ENCODE peak calls at places on chromosomes 2 and 18, in seven cellular contexts. U is hepatocyte, V is psoas muscle, X is upper lobe of right lung, C is endodermal cell, H is lung, K is mammary epithelial cell. S is an unnamed sample.

GRCh38 chr18:23825978-23826405 is 136.7 kb downstream of the LAMA3 start:
- DNase-seq in U (peak; percentile 62), V (peak; percentile 51), X (no peak), C (no peak), H (peak; percentile 52), K (peak; percentile 93), S (peak; percentile 87)

GRCh38 chr18:45837283-45838070 is 12.0 kb downstream of the SIGLEC15 start:
- DNase-seq in U (peak; percentile 86), V (peak; percentile 44), X (peak; percentile 83), C (peak; percentile 90), H (no peak), K (no peak), S (no peak)

GRCh38 chr2:53104263-53104662 is 663.3 kb upstream of the CHAC2 start:
- DNase-seq in U (peak; percentile 37), V (no peak), X (no peak), C (no peak), H (no peak), K (peak; percentile 77), S (no peak)

GRCh38 chr2:152509772-152510491 is 175.0 kb downstream of the FMNL2 start:
- DNase-seq in U (no peak), V (no peak), X (no peak), C (no peak), H (no peak), K (no peak), S (no peak)

GRCh38 chr2:188238386-188238785 is 53.3 kb upstream of the GULP1 start:
- DNase-seq in U (no peak), V (no peak), X (no peak), C (no peak), H (no peak), K (peak; percentile 0), S (no peak)

GRCh38 chr18:49274188-49274714 is 186.2 kb downstream of the DYM start:
- DNase-seq in U (no peak), V (no peak), X (no peak), C (no peak), H (no peak), K (no peak), S (no peak)

GRCh38 chr2:128457006-128457604 is 138.4 kb upstream of the HS6ST1 start:
- DNase-seq in U (no peak), V (no peak), X (peak; percentile 42), C (peak; percentile 50), H (no peak), K (no peak), S (no peak)

GRCh38 chr2:26913599-26914285 is 56.7 kb upstream of the MAPRE3 start:
- DNase-seq in U (peak; percentile 26), V (no peak), X (no peak), C (peak; percentile 5), H (no peak), K (no peak), S (no peak)

GRCh38 chr18:49898421-49898820 is 85.1 kb upstream of the ACAA2 start:
- DNase-seq in U (peak; percentile 84), V (peak; percentile 24), X (no peak), C (peak; percentile 90), H (peak; percentile 53), K (peak; percentile 52), S (no peak)

GRCh38 chr2:113890253-113891235 is 655 bp downstream of the ACTR3 start:
- DNase-seq in U (peak; percentile 74), V (peak; percentile 39), X (peak; percentile 79), C (peak; percentile 79), H (peak; percentile 66), K (peak; percentile 83), S (peak; percentile 81)

GRCh38 chr18:68438983-68439382 is 275.9 kb downstream of the TMX3 start:
- DNase-seq in U (no peak), V (peak; percentile 12), X (no peak), C (peak; percentile 58), H (no peak), K (peak; percentile 57), S (peak; percentile 61)

GRCh38 chr2:143936758-143937562 is 583.0 kb downstream of the ZEB2 start:
- DNase-seq in U (peak; percentile 64), V (peak; percentile 18), X (peak; percentile 67), C (peak; percentile 87), H (peak; percentile 29), K (peak; percentile 28), S (no peak)

GRCh38 chr18:30406728-30407127 is 635.8 kb downstream of the DSC3 start:
- DNase-seq in U (no peak), V (no peak), X (no peak), C (no peak), H (no peak), K (peak; percentile 35), S (no peak)

GRCh38 chr2:168614291-168615018 is 158.4 kb downstream of the CERS6 start:
- DNase-seq in U (no peak), V (no peak), X (no peak), C (peak; percentile 64), H (no peak), K (peak; percentile 96), S (no peak)

GRCh38 chr18:26717123-26717522 is 148.4 kb downstream of the AQP4 start:
- DNase-seq in U (no peak), V (no peak), X (no peak), C (peak; percentile 63), H (no peak), K (no peak), S (no peak)

GRCh38 chr18:32289480-32290075 is 99.7 kb downstream of the MEP1B start:
- DNase-seq in U (peak; percentile 80), V (no peak), X (no peak), C (peak; percentile 85), H (peak; percentile 50), K (peak; percentile 53), S (no peak)

GRCh38 chr2:86213699-86214502 is 14.6 kb downstream of the MRPL35 start:
- DNase-seq in U (peak; percentile 36), V (no peak), X (no peak), C (no peak), H (no peak), K (no peak), S (peak; percentile 28)

GRCh38 chr2:86216577-86217555 is 17.6 kb downstream of the MRPL35 start:
- DNase-seq in U (no peak), V (no peak), X (no peak), C (no peak), H (no peak), K (no peak), S (peak; percentile 52)

GRCh38 chr2:86211796-86212188 is 12.5 kb downstream of the MRPL35 start:
- DNase-seq in U (no peak), V (no peak), X (no peak), C (no peak), H (no peak), K (no peak), S (no peak)

GRCh38 chr2:86213056-86213455 is 13.8 kb downstream of the MRPL35 start:
- DNase-seq in U (no peak), V (no peak), X (no peak), C (no peak), H (no peak), K (no peak), S (no peak)

DNA sequence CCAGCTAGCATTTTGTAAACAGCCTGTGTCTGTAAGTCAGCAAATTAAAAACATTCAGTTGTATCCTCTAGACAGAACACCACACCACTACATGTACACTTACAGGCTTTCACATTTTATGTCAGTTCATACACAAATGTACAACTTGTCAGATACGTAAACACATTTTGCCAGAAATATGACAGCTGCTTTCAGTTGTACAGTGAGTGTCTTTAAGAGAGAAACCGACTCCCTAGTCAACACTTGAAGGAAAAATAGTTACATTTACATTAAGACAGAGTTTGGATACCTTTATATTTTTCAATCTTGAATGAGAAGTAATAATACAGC is 15.2 kb downstream of the MRPL35 start:
- DNase-seq in U (no peak), V (no peak), X (no peak), C (no peak), H (no peak), K (no peak), S (no peak)
- H3K4me1 ChIP-seq in U (peaks cover 15% of the 10 kb centered on the region), V (no peaks in the 10 kb centered on the region), X (peaks cover 9% of the 10 kb centered on the region), C (peaks cover 3% of the 10 kb centered on the region), H (no peaks in the 10 kb centered on the region), K (no peaks in the 10 kb centered on the region), S (peaks cover 15% of the 10 kb centered on the region)

GRCh38 chr2:32946314-32947075 is at the start of gene LTBP1:
- DNase-seq in U (peak; percentile 85), V (peak; percentile 65), X (peak; percentile 78), C (peak; percentile 89), H (peak; percentile 57), K (peak; percentile 66), S (peak; percentile 81)

GRCh38 chr2:32945286-32945685 is 1.5 kb upstream of the LTBP1 start:
- DNase-seq in U (no peak), V (no peak), X (no peak), C (no peak), H (no peak), K (no peak), S (no peak)

GRCh38 chr2:32947076-32947483 is 327 bp downstream of the LTBP1 start:
- DNase-seq in U (no peak), V (no peak), X (peak; percentile 62), C (peak; percentile 84), H (peak; percentile 27), K (no peak), S (no peak)

GRCh38 chr2:32947484-32948143 is 861 bp downstream of the LTBP1 start:
- DNase-seq in U (peak; percentile 62), V (peak; percentile 26), X (peak; percentile 65), C (peak; percentile 89), H (peak; percentile 30), K (peak; percentile 41), S (no peak)

GRCh38 chr2:32948266-32948665 is 1.5 kb downstream of the LTBP1 start:
- DNase-seq in U (no peak), V (no peak), X (no peak), C (no peak), H (peak; percentile 1), K (no peak), S (no peak)
- H3K4me3 ChIP-seq in U (peak overlapping the region; percentile 97), V (peak overlapping the region; percentile 91), X (peak overlapping the region; percentile 66), C (peak overlapping the region; percentile 93), H (no peak overlapping the region), K (no peak overlapping the region), S (peak overlapping the region; percentile 91)

DNA sequence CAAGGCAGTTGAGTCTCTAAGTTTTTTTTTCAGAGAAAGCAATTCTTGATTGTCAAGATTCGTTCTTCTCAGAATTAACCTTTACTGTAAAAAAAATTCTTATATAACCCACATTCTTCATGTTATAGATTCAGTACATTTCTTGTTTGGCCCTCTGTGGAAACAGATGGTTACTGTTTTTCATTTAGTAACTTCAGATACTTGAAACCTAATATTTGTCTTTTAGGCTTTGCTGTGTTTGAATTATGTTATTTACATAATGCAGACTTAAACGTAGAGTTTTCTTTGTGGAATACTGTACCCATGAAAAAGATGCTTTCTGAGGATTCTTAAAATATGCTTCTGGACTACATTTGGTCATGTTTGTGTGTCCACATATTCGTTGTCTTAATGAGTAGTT is 48.2 kb downstream of the EML4 start:
- DNase-seq in U (no peak), V (no peak), X (no peak), C (no peak), H (no peak), K (no peak), S (no peak)
- H3K4me1 ChIP-seq in U (peaks cover 6% of the 10 kb centered on the region), V (no peaks in the 10 kb centered on the region), X (no peaks in the 10 kb centered on the region), C (no peaks in the 10 kb centered on the region), H (no peaks in the 10 kb centered on the region), K (no peaks in the 10 kb centered on the region), S (peaks cover 4% of the 10 kb centered on the region)

DNA sequence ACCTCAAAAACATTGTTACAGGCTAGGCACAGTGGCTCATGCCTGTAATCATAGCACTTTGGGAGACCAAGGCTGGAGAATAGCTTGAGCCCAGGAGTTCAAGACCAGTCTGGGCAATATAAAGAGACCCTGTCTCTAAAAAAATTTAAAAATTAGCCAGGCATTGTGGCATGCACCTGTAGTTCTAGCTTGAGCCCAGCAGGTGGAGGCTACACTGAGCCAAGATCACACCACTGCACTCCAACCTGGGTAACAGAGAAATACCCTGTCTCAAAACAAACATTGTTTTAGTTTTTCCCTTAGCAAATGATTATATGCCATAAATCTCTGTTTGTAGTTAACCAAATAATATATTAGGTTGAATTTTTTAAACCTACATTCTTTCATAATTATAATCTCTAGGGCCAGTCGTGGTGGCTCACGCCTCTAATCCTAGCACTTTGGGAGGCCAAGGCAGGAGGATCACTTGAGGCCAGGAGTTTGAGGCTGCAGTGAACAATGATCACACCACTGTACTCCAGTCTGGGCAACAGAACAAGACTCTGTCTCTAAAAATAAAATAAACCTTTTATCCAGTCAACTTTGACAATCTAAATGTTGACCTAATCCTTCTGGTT is 13.3 kb upstream of the CYP20A1 start:
- DNase-seq in U (peak; percentile 17), V (no peak), X (no peak), C (peak; percentile 69), H (no peak), K (peak; percentile 5), S (no peak)
- H3K4me3 ChIP-seq in U (no peak overlapping the region), V (no peak overlapping the region), X (no peak overlapping the region), C (no peak overlapping the region), H (no peak overlapping the region), K (no peak overlapping the region), S (no peak overlapping the region)

S was measured in right atrium auricular region.